ENCODE peak calls at places on chromosome 4, in six cellular contexts. One of them, this sample, is unnamed.
A peak's percentile ranks its signal among the peaks of the same experiment; 100 is the strongest.

GRCh38 chr4:143404555-143404954 is 67.9 kb downstream of the GAB1 start:
- DNase-seq in left ventricle myocardium inferior: no peak
- DNase-seq in body of pancreas: no peak
- DNase-seq in tibial nerve: no peak
- DNase-seq in H9: no peak
- DNase-seq in endodermal cell: no peak
- DNase-seq in this sample: no peak

GRCh38 chr4:52037730-52038108 is 380 bp downstream of the SGCB start:
- DNase-seq in left ventricle myocardium inferior: peak; percentile 33
- DNase-seq in body of pancreas: no peak
- DNase-seq in tibial nerve: no peak
- DNase-seq in H9: peak; percentile 64
- DNase-seq in endodermal cell: peak; percentile 83
- DNase-seq in this sample: no peak

GRCh38 chr4:159764343-159764952 is 661.6 kb downstream of the RAPGEF2 start:
- DNase-seq in left ventricle myocardium inferior: no peak
- DNase-seq in body of pancreas: peak; percentile 53
- DNase-seq in tibial nerve: no peak
- DNase-seq in H9: no peak
- DNase-seq in endodermal cell: peak; percentile 63
- DNase-seq in this sample: no peak

GRCh38 chr4:126718161-126718560 is 914.6 kb upstream of the INTU start:
- DNase-seq in left ventricle myocardium inferior: no peak
- DNase-seq in body of pancreas: no peak
- DNase-seq in tibial nerve: no peak
- DNase-seq in H9: no peak
- DNase-seq in endodermal cell: no peak
- DNase-seq in this sample: no peak

GRCh38 chr4:6834867-6835266 is 52.3 kb downstream of the KIAA0232 start:
- DNase-seq in left ventricle myocardium inferior: no peak
- DNase-seq in body of pancreas: no peak
- DNase-seq in tibial nerve: no peak
- DNase-seq in H9: no peak
- DNase-seq in endodermal cell: no peak
- DNase-seq in this sample: no peak

GRCh38 chr4:1382776-1383727 is 23.2 kb downstream of the NKX1-1 start:
- DNase-seq in left ventricle myocardium inferior: peak; percentile 8
- DNase-seq in body of pancreas: no peak
- DNase-seq in tibial nerve: no peak
- DNase-seq in H9: no peak
- DNase-seq in endodermal cell: peak; percentile 29
- DNase-seq in this sample: no peak

GRCh38 chr4:175419120-175419774 is 392.8 kb downstream of the GPM6A start:
- DNase-seq in left ventricle myocardium inferior: no peak
- DNase-seq in body of pancreas: no peak
- DNase-seq in tibial nerve: no peak
- DNase-seq in H9: no peak
- DNase-seq in endodermal cell: no peak
- DNase-seq in this sample: no peak

GRCh38 chr4:9762823-9763475 is 18.5 kb upstream of the DRD5 start:
- DNase-seq in left ventricle myocardium inferior: no peak
- DNase-seq in body of pancreas: peak; percentile 69
- DNase-seq in tibial nerve: peak; percentile 30
- DNase-seq in H9: peak; percentile 75
- DNase-seq in endodermal cell: peak; percentile 87
- DNase-seq in this sample: no peak

GRCh38 chr4:68883870-68884269 is 67.7 kb downstream of the UGT2A3 start:
- DNase-seq in left ventricle myocardium inferior: no peak
- DNase-seq in body of pancreas: no peak
- DNase-seq in tibial nerve: no peak
- DNase-seq in H9: no peak
- DNase-seq in endodermal cell: no peak
- DNase-seq in this sample: no peak

GRCh38 chr4:30719363-30720020 is 677 bp upstream of the PCDH7 start:
- DNase-seq in left ventricle myocardium inferior: peak; percentile 57
- DNase-seq in body of pancreas: no peak
- DNase-seq in tibial nerve: no peak
- DNase-seq in H9: peak; percentile 69
- DNase-seq in endodermal cell: peak; percentile 92
- DNase-seq in this sample: no peak

GRCh38 chr4:94995684-94996394 is 238.1 kb downstream of the BMPR1B start:
- DNase-seq in left ventricle myocardium inferior: no peak
- DNase-seq in body of pancreas: peak; percentile 51
- DNase-seq in tibial nerve: no peak
- DNase-seq in H9: peak; percentile 56
- DNase-seq in endodermal cell: peak; percentile 81
- DNase-seq in this sample: no peak

GRCh38 chr4:111016416-111016815 is 393.5 kb upstream of the PITX2 start:
- DNase-seq in left ventricle myocardium inferior: no peak
- DNase-seq in body of pancreas: no peak
- DNase-seq in tibial nerve: no peak
- DNase-seq in H9: no peak
- DNase-seq in endodermal cell: no peak
- DNase-seq in this sample: no peak

GRCh38 chr4:6250235-6250983 is 19.2 kb upstream of the WFS1 start:
- DNase-seq in left ventricle myocardium inferior: no peak
- DNase-seq in body of pancreas: peak; percentile 47
- DNase-seq in tibial nerve: no peak
- DNase-seq in H9: peak; percentile 75
- DNase-seq in endodermal cell: peak; percentile 85
- DNase-seq in this sample: no peak

GRCh38 chr4:34039766-34040165 is 2204.5 kb downstream of the ARAP2 start:
- DNase-seq in left ventricle myocardium inferior: no peak
- DNase-seq in body of pancreas: no peak
- DNase-seq in tibial nerve: no peak
- DNase-seq in H9: no peak
- DNase-seq in endodermal cell: no peak
- DNase-seq in this sample: no peak

GRCh38 chr4:182143086-182143821 is 99.9 kb upstream of the TENM3 start:
- DNase-seq in left ventricle myocardium inferior: no peak
- DNase-seq in body of pancreas: peak; percentile 7
- DNase-seq in tibial nerve: no peak
- DNase-seq in H9: no peak
- DNase-seq in endodermal cell: peak; percentile 73
- DNase-seq in this sample: no peak

GRCh38 chr4:113157086-113157857 is 107.8 kb downstream of the ANK2 start:
- DNase-seq in left ventricle myocardium inferior: no peak
- DNase-seq in body of pancreas: no peak
- DNase-seq in tibial nerve: no peak
- DNase-seq in H9: no peak
- DNase-seq in endodermal cell: peak; percentile 56
- DNase-seq in this sample: no peak

GRCh38 chr4:156635046-156635445 is 336.6 kb downstream of the PDGFC start:
- DNase-seq in left ventricle myocardium inferior: no peak
- DNase-seq in body of pancreas: no peak
- DNase-seq in tibial nerve: no peak
- DNase-seq in H9: no peak
- DNase-seq in endodermal cell: no peak
- DNase-seq in this sample: no peak

GRCh38 chr4:13875160-13875559 is 247.6 kb upstream of the BOD1L1 start:
- DNase-seq in left ventricle myocardium inferior: no peak
- DNase-seq in body of pancreas: no peak
- DNase-seq in tibial nerve: no peak
- DNase-seq in H9: no peak
- DNase-seq in endodermal cell: no peak
- DNase-seq in this sample: no peak

GRCh38 chr4:169159614-169160013 is 111.1 kb downstream of the SH3RF1 start:
- DNase-seq in left ventricle myocardium inferior: no peak
- DNase-seq in body of pancreas: no peak
- DNase-seq in tibial nerve: no peak
- DNase-seq in H9: no peak
- DNase-seq in endodermal cell: no peak
- DNase-seq in this sample: no peak

GRCh38 chr4:107035711-107036601 is at the start of gene DKK2:
- DNase-seq in left ventricle myocardium inferior: no peak
- DNase-seq in body of pancreas: no peak
- DNase-seq in tibial nerve: peak; percentile 21
- DNase-seq in H9: peak; percentile 41
- DNase-seq in endodermal cell: peak; percentile 67
- DNase-seq in this sample: no peak

GRCh38 chr4:120286813-120287212 is 220.2 kb upstream of the MAD2L1 start:
- DNase-seq in left ventricle myocardium inferior: no peak
- DNase-seq in body of pancreas: no peak
- DNase-seq in tibial nerve: no peak
- DNase-seq in H9: peak; percentile 27
- DNase-seq in endodermal cell: peak; percentile 49
- DNase-seq in this sample: no peak

GRCh38 chr4:101346562-101347266 is 612 bp downstream of the PPP3CA start:
- DNase-seq in left ventricle myocardium inferior: peak; percentile 61
- DNase-seq in body of pancreas: peak; percentile 70
- DNase-seq in tibial nerve: peak; percentile 42
- DNase-seq in H9: peak; percentile 52
- DNase-seq in endodermal cell: peak; percentile 86
- DNase-seq in this sample: peak; percentile 14

GRCh38 chr4:80069108-80069836 is 3.8 kb downstream of the ANTXR2 start:
- DNase-seq in left ventricle myocardium inferior: no peak
- DNase-seq in body of pancreas: no peak
- DNase-seq in tibial nerve: no peak
- DNase-seq in H9: no peak
- DNase-seq in endodermal cell: no peak
- DNase-seq in this sample: no peak
- H3K27ac ChIP-seq in left ventricle myocardium inferior: peak overlapping the region; percentile 97
- H3K27ac ChIP-seq in body of pancreas: no peak overlapping the region
- H3K27ac ChIP-seq in tibial nerve: peak overlapping the region; percentile 43
- H3K27ac ChIP-seq in H9: no peak overlapping the region
- H3K27ac ChIP-seq in endodermal cell: no peak overlapping the region
- H3K27ac ChIP-seq in this sample: no peak overlapping the region

DNA sequence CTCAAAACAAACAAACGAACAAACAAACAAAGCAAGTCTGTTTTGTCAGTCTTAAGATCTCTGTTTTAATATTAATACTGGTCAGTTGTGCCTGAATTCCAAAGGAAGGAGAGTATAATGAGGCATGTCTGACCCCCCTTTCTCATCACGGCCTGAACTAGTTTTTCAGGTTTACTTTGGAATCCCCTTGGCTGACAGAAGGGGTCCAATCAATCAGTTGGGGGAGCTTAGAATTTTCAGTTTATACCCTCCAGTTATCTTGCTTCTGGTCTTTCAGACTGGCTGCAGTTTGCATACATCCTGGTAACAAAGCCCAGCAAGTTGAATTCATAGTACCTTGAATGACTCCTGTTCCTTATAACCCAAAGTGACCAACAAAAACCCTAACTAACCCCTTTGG is 41.1 kb downstream of the TBC1D9 start:
- DNase-seq in left ventricle myocardium inferior: no peak
- DNase-seq in body of pancreas: no peak
- DNase-seq in tibial nerve: no peak
- DNase-seq in H9: no peak
- DNase-seq in endodermal cell: no peak
- DNase-seq in this sample: no peak
- H3K4me1 ChIP-seq in left ventricle myocardium inferior: peaks cover 61% of the 10 kb centered on the region
- H3K4me1 ChIP-seq in body of pancreas: peaks cover 16% of the 10 kb centered on the region
- H3K4me1 ChIP-seq in tibial nerve: peaks cover 14% of the 10 kb centered on the region
- H3K4me1 ChIP-seq in H9: no peaks in the 10 kb centered on the region
- H3K4me1 ChIP-seq in endodermal cell: peaks cover 5% of the 10 kb centered on the region
- H3K4me1 ChIP-seq in this sample: peaks cover 8% of the 10 kb centered on the region

GRCh38 chr4:125311503-125311902 is 3.3 kb upstream of the FAT4 start:
- DNase-seq in left ventricle myocardium inferior: no peak
- DNase-seq in body of pancreas: no peak
- DNase-seq in tibial nerve: no peak
- DNase-seq in H9: no peak
- DNase-seq in endodermal cell: no peak
- DNase-seq in this sample: no peak

GRCh38 chr4:125313989-125314602 is 659 bp upstream of the FAT4 start:
- DNase-seq in left ventricle myocardium inferior: no peak
- DNase-seq in body of pancreas: no peak
- DNase-seq in tibial nerve: no peak
- DNase-seq in H9: no peak
- DNase-seq in endodermal cell: peak; percentile 70
- DNase-seq in this sample: no peak

GRCh38 chr4:125315571-125316390 is 1.0 kb downstream of the FAT4 start:
- DNase-seq in left ventricle myocardium inferior: peak; percentile 57
- DNase-seq in body of pancreas: peak; percentile 18
- DNase-seq in tibial nerve: no peak
- DNase-seq in H9: peak; percentile 57
- DNase-seq in endodermal cell: peak; percentile 85
- DNase-seq in this sample: no peak

GRCh38 chr4:125314676-125315570 is at the start of gene FAT4:
- DNase-seq in left ventricle myocardium inferior: peak; percentile 96
- DNase-seq in body of pancreas: peak; percentile 92
- DNase-seq in tibial nerve: peak; percentile 91
- DNase-seq in H9: peak; percentile 96
- DNase-seq in endodermal cell: peak; percentile 98
- DNase-seq in this sample: peak; percentile 82

GRCh38 chr4:125313497-125313896 is 1.3 kb upstream of the FAT4 start:
- DNase-seq in left ventricle myocardium inferior: no peak
- DNase-seq in body of pancreas: peak; percentile 66
- DNase-seq in tibial nerve: no peak
- DNase-seq in H9: peak; percentile 64
- DNase-seq in endodermal cell: peak; percentile 76
- DNase-seq in this sample: no peak
- H3K27ac ChIP-seq in left ventricle myocardium inferior: peak overlapping the region; percentile 95
- H3K27ac ChIP-seq in body of pancreas: no peak overlapping the region
- H3K27ac ChIP-seq in tibial nerve: no peak overlapping the region
- H3K27ac ChIP-seq in H9: no peak overlapping the region
- H3K27ac ChIP-seq in endodermal cell: no peak overlapping the region
- H3K27ac ChIP-seq in this sample: peak overlapping the region; percentile 96

DNA sequence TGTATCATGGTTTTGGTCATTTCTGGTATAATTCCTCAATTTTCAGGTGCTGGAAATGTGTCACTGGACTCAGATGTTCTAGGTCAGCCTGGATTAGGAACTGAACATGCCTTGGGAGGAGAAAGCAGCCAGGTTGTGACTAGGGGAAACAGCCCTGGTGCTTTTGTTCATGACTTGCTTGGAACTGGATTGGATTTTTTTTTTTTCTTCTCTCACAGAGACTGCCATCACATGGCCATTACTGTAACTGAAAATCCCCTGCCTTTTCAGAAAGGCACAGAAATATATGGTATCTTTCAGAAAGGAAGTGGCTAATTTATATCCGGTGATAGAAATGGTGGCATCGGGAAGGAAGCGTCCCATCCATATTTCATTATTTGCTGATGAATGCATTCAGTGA is 34.6 kb downstream of the SEPTIN11 start:
- DNase-seq in left ventricle myocardium inferior: no peak
- DNase-seq in body of pancreas: no peak
- DNase-seq in tibial nerve: no peak
- DNase-seq in H9: no peak
- DNase-seq in endodermal cell: no peak
- DNase-seq in this sample: no peak
- H3K4me1 ChIP-seq in left ventricle myocardium inferior: peaks cover 82% of the 10 kb centered on the region
- H3K4me1 ChIP-seq in body of pancreas: peaks cover 56% of the 10 kb centered on the region
- H3K4me1 ChIP-seq in tibial nerve: peaks cover 28% of the 10 kb centered on the region
- H3K4me1 ChIP-seq in H9: peaks cover 13% of the 10 kb centered on the region
- H3K4me1 ChIP-seq in endodermal cell: peaks cover 2% of the 10 kb centered on the region
- H3K4me1 ChIP-seq in this sample: peaks cover 38% of the 10 kb centered on the region

DNA sequence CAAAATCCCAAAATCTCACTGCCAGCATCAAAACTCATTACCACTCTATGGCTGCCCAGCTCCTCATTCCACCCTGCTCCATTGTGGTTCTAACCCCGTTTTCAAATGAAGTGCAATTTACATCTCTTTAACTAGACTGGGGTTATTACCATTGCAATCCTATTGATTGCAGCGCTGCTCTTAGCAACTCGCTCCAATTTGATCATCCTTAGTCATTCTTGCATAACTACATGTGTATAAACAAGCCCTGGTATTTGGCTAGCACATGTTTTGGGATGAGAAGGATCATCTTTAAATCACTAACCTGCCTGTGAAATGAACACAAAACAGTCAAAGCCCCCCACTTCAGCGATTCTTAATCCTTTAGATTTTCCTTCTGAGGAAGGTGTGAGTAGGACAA is 340.1 kb upstream of the PPARGC1A start:
- DNase-seq in left ventricle myocardium inferior: no peak
- DNase-seq in body of pancreas: no peak
- DNase-seq in tibial nerve: no peak
- DNase-seq in H9: no peak
- DNase-seq in endodermal cell: no peak
- DNase-seq in this sample: no peak
- H3K27ac ChIP-seq in left ventricle myocardium inferior: no peak overlapping the region
- H3K27ac ChIP-seq in body of pancreas: no peak overlapping the region
- H3K27ac ChIP-seq in tibial nerve: no peak overlapping the region
- H3K27ac ChIP-seq in H9: no peak overlapping the region
- H3K27ac ChIP-seq in endodermal cell: no peak overlapping the region
- H3K27ac ChIP-seq in this sample: no peak overlapping the region